ENCODE peak calls at places on chromosome 4, in six cellular contexts. Z, H, O, Q, L and C are unnamed samples.

GRCh38 chr4:42906906-42907774 is 14.6 kb downstream of the GRXCR1 start:
- DNase-seq in Z (no peak), H (no peak), O (no peak), Q (no peak), L (no peak), C (no peak)

GRCh38 chr4:171588146-171588545 is 225.1 kb upstream of the GALNTL6 start:
- DNase-seq in Z (no peak), H (no peak), O (no peak), Q (no peak), L (no peak), C (no peak)

GRCh38 chr4:78938868-78939666 is at the start of gene PAQR3:
- DNase-seq in Z (peak; percentile 91), H (peak; percentile 76), O (peak; percentile 86), Q (peak; percentile 91), L (peak; percentile 79), C (peak; percentile 82)

GRCh38 chr4:136036744-136037143 is 1495.5 kb downstream of the PCDH18 start:
- DNase-seq in Z (no peak), H (peak; percentile 63), O (no peak), Q (peak; percentile 14), L (peak; percentile 92), C (no peak)

GRCh38 chr4:89868999-89869589 is 25.6 kb upstream of the MMRN1 start:
- DNase-seq in Z (no peak), H (peak; percentile 5), O (no peak), Q (peak; percentile 34), L (peak; percentile 18), C (no peak)

GRCh38 chr4:84985952-84986351 is 19.5 kb upstream of the WDFY3 start:
- DNase-seq in Z (no peak), H (peak; percentile 78), O (no peak), Q (peak; percentile 12), L (peak; percentile 74), C (no peak)

GRCh38 chr4:7466904-7467303 is 32.2 kb upstream of the PSAPL1 start:
- DNase-seq in Z (no peak), H (no peak), O (no peak), Q (no peak), L (no peak), C (no peak)

GRCh38 chr4:26181616-26182015 is 139.2 kb upstream of the RBPJ start:
- DNase-seq in Z (no peak), H (peak; percentile 77), O (no peak), Q (no peak), L (no peak), C (no peak)

GRCh38 chr4:3374667-3375066 is 67.1 kb upstream of the HGFAC start:
- DNase-seq in Z (no peak), H (no peak), O (no peak), Q (no peak), L (no peak), C (no peak)

GRCh38 chr4:22485751-22486150 is 30.1 kb downstream of the ADGRA3 start:
- DNase-seq in Z (no peak), H (peak; percentile 76), O (no peak), Q (no peak), L (no peak), C (no peak)

GRCh38 chr4:176380352-176381157 is 60.8 kb downstream of the SPCS3 start:
- DNase-seq in Z (no peak), H (no peak), O (no peak), Q (no peak), L (no peak), C (no peak)

GRCh38 chr4:154354883-154355282 is 136.7 kb downstream of the DCHS2 start:
- DNase-seq in Z (no peak), H (no peak), O (no peak), Q (no peak), L (no peak), C (no peak)

GRCh38 chr4:107719927-107720722 is at the start of gene PAPSS1:
- DNase-seq in Z (peak; percentile 96), H (peak; percentile 96), O (peak; percentile 98), Q (peak; percentile 99), L (peak; percentile 96), C (peak; percentile 96)

GRCh38 chr4:135434936-135435335 is 1233.3 kb upstream of the PABPC4L start:
- DNase-seq in Z (no peak), H (no peak), O (no peak), Q (peak; percentile 99), L (peak; percentile 59), C (no peak)

GRCh38 chr4:155703486-155704227 is 37.0 kb downstream of the GUCY1A1 start:
- DNase-seq in Z (no peak), H (peak; percentile 47), O (no peak), Q (no peak), L (no peak), C (no peak)

GRCh38 chr4:156654410-156654809 is 317.2 kb downstream of the PDGFC start:
- DNase-seq in Z (no peak), H (no peak), O (no peak), Q (no peak), L (no peak), C (no peak)

GRCh38 chr4:129342820-129343219 is 246.9 kb downstream of the C4orf33 start:
- DNase-seq in Z (no peak), H (peak; percentile 67), O (no peak), Q (peak; percentile 82), L (peak; percentile 91), C (no peak)

GRCh38 chr4:81648576-81649272 is 177.0 kb upstream of the RASGEF1B start:
- DNase-seq in Z (no peak), H (no peak), O (no peak), Q (no peak), L (no peak), C (no peak)

GRCh38 chr4:174494731-174495130 is 27.6 kb downstream of the HPGD start:
- DNase-seq in Z (no peak), H (no peak), O (no peak), Q (peak; percentile 36), L (no peak), C (peak; percentile 18)

GRCh38 chr4:186808635-186809018 is 85.0 kb upstream of the FAT1 start:
- DNase-seq in Z (no peak), H (peak; percentile 96), O (no peak), Q (peak; percentile 13), L (peak; percentile 58), C (no peak)

GRCh38 chr4:180828455-180829018 is 1414.7 kb upstream of the TENM3 start:
- DNase-seq in Z (no peak), H (peak; percentile 83), O (no peak), Q (peak; percentile 72), L (peak; percentile 57), C (peak; percentile 40)

GRCh38 chr4:80266267-80266901 is at the start of gene FGF5:
- DNase-seq in Z (peak; percentile 77), H (peak; percentile 94), O (peak; percentile 40), Q (peak; percentile 18), L (peak; percentile 89), C (peak; percentile 38)

GRCh38 chr4:183503497-183504063 is 1.3 kb upstream of the ING2 start:
- DNase-seq in Z (no peak), H (no peak), O (no peak), Q (no peak), L (no peak), C (no peak)

GRCh38 chr4:83150563-83151330 is 36.2 kb upstream of the PLAC8 start:
- DNase-seq in Z (no peak), H (no peak), O (no peak), Q (no peak), L (no peak), C (no peak)

DNA sequence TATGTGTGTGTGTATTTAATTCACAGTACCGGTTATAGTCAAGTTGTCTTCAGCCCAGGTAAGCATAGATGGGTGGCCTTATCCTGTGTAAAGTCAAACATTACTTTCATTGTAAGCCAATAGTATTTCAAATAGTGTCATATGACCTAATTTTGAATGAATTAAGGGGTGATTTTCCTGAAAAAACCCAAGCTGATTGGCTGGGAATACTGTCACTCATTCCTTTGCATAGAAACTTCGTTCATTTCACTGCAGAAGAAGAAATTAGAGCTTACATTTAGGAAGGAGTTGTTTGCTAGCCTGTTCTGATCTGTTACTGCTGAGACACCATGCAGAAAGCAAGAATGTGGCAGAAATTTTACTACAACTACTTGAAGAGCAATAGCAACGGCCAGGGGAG is 45.4 kb downstream of the SMARCAD1 start:
- DNase-seq in Z (no peak), H (peak; percentile 7), O (no peak), Q (no peak), L (peak; percentile 12), C (no peak)
- H3K4me2 ChIP-seq in Z (no peak overlapping the region), H (no peak overlapping the region), O (no peak overlapping the region), Q (no peak overlapping the region), L (no peak overlapping the region), C (no peak overlapping the region)

GRCh38 chr4:6290769-6291547 is 21.3 kb downstream of the WFS1 start:
- DNase-seq in Z (no peak), H (no peak), O (no peak), Q (no peak), L (no peak), C (no peak)

GRCh38 chr4:6292376-6293096 is 22.9 kb downstream of the WFS1 start:
- DNase-seq in Z (no peak), H (no peak), O (no peak), Q (no peak), L (no peak), C (no peak)

GRCh38 chr4:6290256-6290655 is 20.6 kb downstream of the WFS1 start:
- DNase-seq in Z (no peak), H (no peak), O (no peak), Q (no peak), L (no peak), C (no peak)

GRCh38 chr4:6293097-6293445 is 23.4 kb downstream of the WFS1 start:
- DNase-seq in Z (no peak), H (no peak), O (no peak), Q (no peak), L (no peak), C (no peak)

DNA sequence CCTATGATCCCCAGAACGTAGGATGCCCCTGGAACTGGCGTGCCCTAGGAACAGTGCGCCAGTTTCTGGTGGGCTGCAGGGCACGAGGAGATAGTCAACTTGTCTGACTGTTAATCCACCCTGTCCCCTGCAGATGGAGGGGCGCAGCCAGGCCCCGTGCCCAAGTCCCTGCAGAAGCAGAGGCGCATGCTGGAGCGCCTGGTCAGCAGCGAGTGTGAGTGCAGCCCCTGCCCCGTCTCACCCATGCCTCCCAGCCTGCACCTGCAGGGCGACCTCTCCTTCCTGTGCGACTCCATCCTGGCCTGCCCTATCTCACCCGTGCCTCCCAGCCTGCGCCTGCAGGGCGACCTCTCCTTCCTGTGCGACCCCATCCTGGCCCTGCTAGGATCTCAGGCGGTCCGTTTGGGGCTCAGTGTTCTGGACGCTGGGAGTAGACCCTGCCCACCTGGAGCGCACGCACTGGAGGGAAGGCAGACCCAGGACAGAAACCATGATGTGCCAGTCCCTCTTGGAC is 22.2 kb downstream of the WFS1 start:
- DNase-seq in Z (no peak), H (no peak), O (no peak), Q (no peak), L (no peak), C (no peak)
- H4K91ac ChIP-seq in Z (no peak overlapping the region), H (no peak overlapping the region), O (no peak overlapping the region), Q (no peak overlapping the region), L (no peak overlapping the region), C (no peak overlapping the region)

DNA sequence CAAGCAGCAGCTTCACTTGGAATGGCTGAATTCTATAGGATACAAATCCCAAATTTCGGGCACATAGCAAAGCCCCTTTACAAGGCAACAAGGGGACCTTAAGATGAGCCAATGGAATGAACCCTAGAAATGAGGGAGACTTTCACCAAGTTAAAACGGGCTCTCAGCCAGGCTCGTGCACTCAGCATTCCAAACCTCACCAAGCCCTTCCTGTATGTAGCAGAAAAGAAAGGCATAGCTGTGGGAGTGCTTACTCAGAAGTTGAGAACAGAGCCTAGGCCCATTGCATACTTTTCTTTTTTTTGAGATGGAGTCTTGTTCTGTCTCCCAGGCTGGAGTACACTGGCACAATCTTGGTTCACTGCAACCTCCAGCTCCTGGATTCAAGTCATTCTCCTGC is 10.8 kb upstream of the HERC5 start:
- DNase-seq in Z (no peak), H (no peak), O (no peak), Q (no peak), L (no peak), C (no peak)
- H3K4me2 ChIP-seq in Z (no peak overlapping the region), H (no peak overlapping the region), O (no peak overlapping the region), Q (no peak overlapping the region), L (no peak overlapping the region), C (no peak overlapping the region)

GRCh38 chr4:184675018-184675417 is 25.5 kb downstream of the PRIMPOL start:
- DNase-seq in Z (no peak), H (no peak), O (no peak), Q (no peak), L (no peak), C (no peak)
- H4K91ac ChIP-seq in Z (no peak overlapping the region), H (no peak overlapping the region), O (no peak overlapping the region), Q (no peak overlapping the region), L (no peak overlapping the region), C (no peak overlapping the region)